ENCODE peak calls at places on chromosomes 16 and 17, in ten cellular contexts. P is uterus, Q is ovary, T is body of pancreas, V is esophagus squamous epithelium, U is suprapubic skin, I is spleen, D is GM12878, E is IMR-90, H is esophagus muscularis mucosa. C is an unnamed sample.

GRCh38 chr16:84794626-84795025 is 25.2 kb upstream of the CRISPLD2 start:
- DNase-seq in P (no peak), Q (no peak), T (no peak), V (no peak), U (no peak), I (peak; percentile 54), D (no peak), E (peak; percentile 19), H (no peak), C (no peak)

GRCh38 chr16:13070268-13070667 is 168.9 kb downstream of the SHISA9 start:
- DNase-seq in P (no peak), Q (no peak), T (peak; percentile 40), V (no peak), U (no peak), I (no peak), D (no peak), E (no peak), H (no peak), C (no peak)

GRCh38 chr17:4980644-4981216 is 6.7 kb downstream of the CAMTA2 start:
- DNase-seq in P (peak; percentile 45), Q (no peak), T (peak; percentile 42), V (no peak), U (no peak), I (no peak), D (no peak), E (peak; percentile 46), H (no peak), C (no peak)

GRCh38 chr17:31008374-31009035 is 37.7 kb downstream of the RNF135 start:
- DNase-seq in P (peak; percentile 30), Q (peak; percentile 58), T (peak; percentile 68), V (no peak), U (peak; percentile 82), I (peak; percentile 92), D (no peak), E (peak; percentile 45), H (no peak), C (peak; percentile 62)

GRCh38 chr17:75124041-75124818 is 7.3 kb downstream of the NT5C start:
- DNase-seq in P (peak; percentile 57), Q (no peak), T (peak; percentile 81), V (peak; percentile 27), U (no peak), I (peak; percentile 88), D (no peak), E (peak; percentile 18), H (no peak), C (no peak)

GRCh38 chr16:81071816-81072215 is 5.2 kb downstream of the C16orf46 start:
- DNase-seq in P (no peak), Q (no peak), T (no peak), V (no peak), U (no peak), I (no peak), D (no peak), E (peak; percentile 12), H (no peak), C (no peak)

GRCh38 chr16:74995986-74996385 is 2.8 kb upstream of the ZNRF1 start:
- DNase-seq in P (no peak), Q (no peak), T (no peak), V (no peak), U (no peak), I (no peak), D (no peak), E (no peak), H (no peak), C (no peak)

GRCh38 chr17:65595071-65595655 is 33.7 kb upstream of the AXIN2 start:
- DNase-seq in P (peak; percentile 19), Q (no peak), T (no peak), V (no peak), U (no peak), I (no peak), D (no peak), E (no peak), H (no peak), C (no peak)

GRCh38 chr17:20234266-20234665 is 225.1 kb downstream of the SPECC1 start:
- DNase-seq in P (no peak), Q (no peak), T (no peak), V (no peak), U (no peak), I (no peak), D (no peak), E (no peak), H (no peak), C (no peak)

GRCh38 chr17:49343273-49343672 is 18.8 kb downstream of the ZNF652 start:
- DNase-seq in P (no peak), Q (no peak), T (no peak), V (no peak), U (no peak), I (no peak), D (no peak), E (peak; percentile 78), H (no peak), C (no peak)

GRCh38 chr16:9844361-9844760 is 337.9 kb downstream of the GRIN2A start:
- DNase-seq in P (no peak), Q (no peak), T (no peak), V (no peak), U (no peak), I (no peak), D (no peak), E (no peak), H (peak; percentile 89), C (no peak)

GRCh38 chr16:56320081-56320480 is 105.3 kb downstream of the AMFR start:
- DNase-seq in P (no peak), Q (no peak), T (no peak), V (no peak), U (no peak), I (no peak), D (no peak), E (no peak), H (no peak), C (no peak)

GRCh38 chr17:68435876-68436842 is 21.1 kb downstream of the WIPI1 start:
- DNase-seq in P (peak; percentile 84), Q (peak; percentile 62), T (peak; percentile 80), V (no peak), U (peak; percentile 89), I (peak; percentile 87), D (no peak), E (peak; percentile 81), H (peak; percentile 94), C (peak; percentile 82)

GRCh38 chr16:23362460-23363317 is 60.6 kb downstream of the SCNN1B start:
- DNase-seq in P (peak; percentile 64), Q (no peak), T (peak; percentile 83), V (no peak), U (no peak), I (peak; percentile 41), D (no peak), E (no peak), H (no peak), C (peak; percentile 94)

GRCh38 chr16:10558746-10559641 is 21.4 kb downstream of the EMP2 start:
- DNase-seq in P (peak; percentile 70), Q (peak; percentile 72), T (peak; percentile 41), V (no peak), U (peak; percentile 87), I (peak; percentile 82), D (no peak), E (no peak), H (no peak), C (peak; percentile 72)

GRCh38 chr17:79977711-79978544 is 57.7 kb downstream of the TBC1D16 start:
- DNase-seq in P (peak; percentile 64), Q (peak; percentile 64), T (no peak), V (no peak), U (peak; percentile 75), I (peak; percentile 80), D (no peak), E (no peak), H (no peak), C (no peak)
- TF ChIP-seq CTCF in P (no peak), Q (no peak), T (no peak), V (no peak), U (no peak), I (no peak), D (no peak), E (no peak), H (no peak), C (no peak)

GRCh38 chr16:22297871-22298733 is 893 bp downstream of the POLR3E start:
- DNase-seq in P (peak; percentile 58), Q (peak; percentile 39), T (peak; percentile 83), V (no peak), U (no peak), I (peak; percentile 78), D (peak; percentile 93), E (peak; percentile 98), H (peak; percentile 92), C (no peak)

GRCh38 chr16:22300427-22301071 is 3.3 kb downstream of the POLR3E start:
- DNase-seq in P (no peak), Q (no peak), T (peak; percentile 80), V (no peak), U (no peak), I (peak; percentile 79), D (no peak), E (peak; percentile 62), H (no peak), C (no peak)

GRCh38 chr16:22297114-22297870 is at the start of gene POLR3E:
- DNase-seq in P (peak; percentile 99), Q (peak; percentile 99), T (peak; percentile 99), V (peak; percentile 89), U (peak; percentile 99), I (peak; percentile 100), D (no peak), E (peak; percentile 95), H (peak; percentile 100), C (peak; percentile 99)

GRCh38 chr16:22296225-22297113 is 740 bp upstream of the POLR3E start:
- DNase-seq in P (no peak), Q (no peak), T (peak; percentile 39), V (no peak), U (no peak), I (peak; percentile 45), D (peak; percentile 94), E (no peak), H (no peak), C (no peak)

DNA sequence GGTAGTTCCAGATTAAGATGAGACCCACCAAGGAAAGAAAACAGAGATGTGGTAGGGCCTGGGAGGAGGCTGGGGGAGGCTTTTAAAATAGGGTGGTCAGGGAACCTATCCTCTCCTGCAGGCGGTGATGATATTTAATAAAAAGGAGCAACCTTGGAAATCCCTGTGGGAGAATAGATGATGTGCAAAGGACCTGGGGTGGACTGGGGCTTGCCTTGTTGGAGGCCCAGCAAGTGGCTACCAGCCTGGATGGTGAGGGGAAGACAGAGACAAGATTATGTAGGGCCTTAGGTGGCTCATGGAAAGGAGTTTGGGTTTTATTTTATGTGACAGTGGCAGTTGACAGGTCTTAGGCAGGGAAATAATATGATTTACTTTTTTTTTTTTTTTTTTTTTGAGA is 1.8 kb downstream of the POLR3E start:
- DNase-seq in P (no peak), Q (no peak), T (no peak), V (no peak), U (no peak), I (peak; percentile 46), D (no peak), E (no peak), H (no peak), C (no peak)
- H3K4me3 ChIP-seq in P (no peak overlapping the region), Q (no peak overlapping the region), T (no peak overlapping the region), V (no peak overlapping the region), U (no peak overlapping the region), I (no peak overlapping the region), D (peak overlapping the region; percentile 82), E (no peak overlapping the region), H (no peak overlapping the region), C (no peak overlapping the region)

GRCh38 chr16:78444-79145 is 570 bp downstream of the MPG start:
- DNase-seq in P (no peak), Q (no peak), T (peak; percentile 53), V (no peak), U (no peak), I (peak; percentile 85), D (no peak), E (peak; percentile 52), H (no peak), C (no peak)
- TF ChIP-seq POLR2A in P (no peak), Q (no peak), T (no peak), V (no peak), U (no peak), I (no peak), D (no peak), E (peak; percentile 62), H (no peak), C (no peak)

GRCh38 chr17:45311406-45311761 is 5.4 kb downstream of the MAP3K14 start:
- DNase-seq in P (no peak), Q (no peak), T (no peak), V (no peak), U (no peak), I (no peak), D (no peak), E (no peak), H (no peak), C (no peak)
- TF ChIP-seq CTCF in P (no peak), Q (no peak), T (no peak), V (no peak), U (no peak), I (no peak), D (peak; percentile 10), E (peak; percentile 22), H (peak; percentile 27), C (no peak)

C was measured in breast epithelium.